ENCODE peak calls at places on chromosomes 16 and 17, in ten cellular contexts. Z is endodermal cell; I is activated CD4-positive, alpha-beta T cell treated with anti-CD3 and anti-CD28 coated beads, Interleukin-2, amount 10 ng/mL, durations not matched to agents 7 days and 5 days; F is brain microvascular endothelial cell; S is IMR-90; P is activated effector memory CD4-positive, alpha-beta T cell treated with Interleukin-2 at 50 U/mL for 16 hours; Y is ELF-1; W is T-helper 2 cell; X is fibroblast of the conjunctiva; T is stimulated activated CD4-positive, alpha-beta T cell treated with anti-CD3 and anti-CD28 coated beads, Interleukin-2, amount 100 ng/mL, for 24 hours. C is an unnamed sample.

GRCh38 chr16:81778861-81779539 is at the start of gene PLCG2:
- DNase-seq in T (peak; percentile 83), X (no peak), S (no peak), Z (peak; percentile 91), P (peak; percentile 58), Y (peak; percentile 69), I (peak; percentile 73), F (peak; percentile 19), W (peak; percentile 25), C (peak; percentile 16)

GRCh38 chr17:17096438-17097178 is 54.4 kb downstream of the MPRIP start:
- DNase-seq in P (no peak), S (peak; percentile 59), W (no peak), X (no peak), Z (no peak), Y (no peak), I (no peak), T (no peak), F (no peak), C (peak; percentile 44)

GRCh38 chr17:29140051-29140582 is 40.1 kb downstream of the MYO18A start:
- DNase-seq in P (peak; percentile 77), Y (peak; percentile 59), I (peak; percentile 87), X (no peak), Z (peak; percentile 94), W (peak; percentile 47), S (peak; percentile 51), T (peak; percentile 88), F (peak; percentile 63), C (peak; percentile 58)

GRCh38 chr17:31802502-31802901 is 56.5 kb downstream of the COPRS start:
- DNase-seq in P (no peak), I (no peak), X (no peak), F (no peak), Z (no peak), W (no peak), S (no peak), T (no peak), Y (no peak), C (peak; percentile 11)

GRCh38 chr16:80063028-80063767 is 462.7 kb upstream of the MAF start:
- DNase-seq in P (no peak), W (no peak), I (no peak), T (no peak), Z (no peak), Y (no peak), X (no peak), S (no peak), F (peak; percentile 40), C (no peak)

GRCh38 chr17:59859444-59860025 is 33.2 kb downstream of the TUBD1 start:
- DNase-seq in Y (no peak), S (peak; percentile 78), T (no peak), Z (no peak), F (peak; percentile 49), X (no peak), W (no peak), I (peak; percentile 44), P (no peak), C (peak; percentile 84)

GRCh38 chr17:12288007-12288406 is 267.3 kb downstream of the MAP2K4 start:
- DNase-seq in Z (no peak), P (no peak), T (no peak), I (no peak), W (no peak), F (no peak), Y (no peak), S (peak; percentile 15), X (no peak), C (no peak)

GRCh38 chr17:30996481-30996880 is 25.6 kb downstream of the RNF135 start:
- DNase-seq in F (no peak), W (no peak), P (no peak), I (no peak), Z (no peak), Y (no peak), X (no peak), S (no peak), T (no peak), C (no peak)

GRCh38 chr16:31253642-31254045 is 6.1 kb upstream of the ITGAM start:
- DNase-seq in Z (no peak), Y (no peak), X (no peak), W (no peak), P (no peak), F (no peak), I (peak; percentile 45), S (no peak), T (peak; percentile 40), C (no peak)

GRCh38 chr17:81080056-81080455 is 45.1 kb downstream of the BAIAP2 start:
- DNase-seq in Z (no peak), T (no peak), P (no peak), I (no peak), F (no peak), Y (no peak), W (no peak), X (no peak), S (no peak), C (no peak)

GRCh38 chr17:82931696-82932060 is 91.9 kb upstream of the ZNF750 start:
- DNase-seq in P (no peak), Y (no peak), X (peak; percentile 46), W (no peak), I (no peak), T (no peak), Z (no peak), F (peak; percentile 96), S (peak; percentile 94), C (peak; percentile 85)

GRCh38 chr17:49901460-49902331 is 53.8 kb upstream of the TAC4 start:
- DNase-seq in T (no peak), S (no peak), P (no peak), F (no peak), Z (peak; percentile 78), W (no peak), Y (peak; percentile 82), X (no peak), I (no peak), C (no peak)

GRCh38 chr16:15650698-15651161 is 685 bp downstream of the NDE1 start:
- DNase-seq in Y (peak; percentile 55), T (peak; percentile 44), F (no peak), X (no peak), P (no peak), S (peak; percentile 13), W (no peak), Z (peak; percentile 79), I (peak; percentile 42), C (peak; percentile 14)

GRCh38 chr17:17694229-17695081 is 13.2 kb downstream of the RAI1 start:
- DNase-seq in F (peak; percentile 43), P (peak; percentile 67), W (peak; percentile 58), X (no peak), S (peak; percentile 55), I (peak; percentile 75), Z (peak; percentile 91), T (peak; percentile 67), Y (peak; percentile 61), C (peak; percentile 60)

GRCh38 chr17:48254896-48255295 is 147.3 kb downstream of the SNX11 start:
- DNase-seq in F (no peak), Z (no peak), W (no peak), T (no peak), P (no peak), X (no peak), Y (no peak), I (no peak), S (no peak), C (peak; percentile 34)

GRCh38 chr17:9266031-9266680 is 244.8 kb downstream of the NTN1 start:
- DNase-seq in F (no peak), I (no peak), X (no peak), W (no peak), Y (no peak), Z (no peak), S (no peak), P (no peak), T (no peak), C (no peak)

GRCh38 chr16:1700246-1700645 is 5.7 kb upstream of the MAPK8IP3 start:
- DNase-seq in X (no peak), T (no peak), Y (no peak), P (no peak), S (no peak), W (no peak), F (no peak), Z (no peak), I (no peak), C (no peak)

GRCh38 chr17:73493212-73493814 is 150.9 kb downstream of the SDK2 start:
- DNase-seq in I (no peak), P (no peak), W (no peak), X (no peak), S (no peak), Y (peak; percentile 79), F (no peak), T (no peak), Z (peak; percentile 88), C (no peak)

GRCh38 chr16:48613061-48613957 is 3.3 kb upstream of the N4BP1 start:
- DNase-seq in T (peak; percentile 47), P (peak; percentile 51), Y (no peak), I (peak; percentile 81), Z (peak; percentile 77), W (no peak), S (peak; percentile 90), F (peak; percentile 41), X (no peak), C (peak; percentile 73)

GRCh38 chr17:50507871-50508572 is at the start of gene MYCBPAP:
- DNase-seq in P (peak; percentile 76), I (peak; percentile 77), X (peak; percentile 49), F (peak; percentile 65), W (peak; percentile 58), Z (peak; percentile 93), Y (peak; percentile 72), S (peak; percentile 68), T (peak; percentile 86), C (peak; percentile 72)

GRCh38 chr17:19365833-19366636 is 3.5 kb upstream of the B9D1 start:
- DNase-seq in F (no peak), S (no peak), W (no peak), Z (peak; percentile 42), X (no peak), I (no peak), Y (no peak), P (no peak), T (no peak), C (no peak)

GRCh38 chr17:32566303-32566702 is 79.5 kb downstream of the CDK5R1 start:
- DNase-seq in P (no peak), S (no peak), Y (no peak), T (no peak), I (no peak), Z (no peak), W (no peak), X (no peak), F (no peak), C (no peak)

GRCh38 chr16:89331371-89332109 is 114.0 kb downstream of the ZNF778 start:
- DNase-seq in T (no peak), W (no peak), P (no peak), S (no peak), Z (no peak), I (no peak), F (no peak), Y (no peak), X (no peak), C (no peak)

GRCh38 chr17:47280072-47280811 is 26.6 kb downstream of the ITGB3 start:
- DNase-seq in X (no peak), Y (no peak), P (no peak), T (no peak), Z (peak; percentile 62), I (no peak), S (peak; percentile 48), F (peak; percentile 72), W (no peak), C (peak; percentile 35)

GRCh38 chr16:12646490-12647274 is 157.0 kb downstream of the CPPED1 start:
- DNase-seq in Y (no peak), W (no peak), F (peak; percentile 42), I (peak; percentile 45), X (no peak), T (peak; percentile 40), P (no peak), Z (no peak), S (no peak), C (no peak)

GRCh38 chr16:88665148-88665547 is 2.3 kb upstream of the MVD start:
- DNase-seq in Y (no peak), X (no peak), P (no peak), I (no peak), Z (no peak), S (no peak), T (no peak), W (no peak), F (no peak), C (no peak)

GRCh38 chr17:71600137-71600789 is 520.6 kb upstream of the SOX9 start:
- DNase-seq in I (no peak), F (no peak), T (no peak), S (peak; percentile 7), Y (no peak), P (no peak), W (no peak), X (no peak), Z (no peak), C (peak; percentile 21)

C was measured in fibroblast of pulmonary artery.